ENCODE peak calls at places on chromosome 14, in ten cellular contexts. Y is Panc1, K is body of pancreas, H is astrocyte of the cerebellum, D is A549, Z is foreskin fibroblast, J is AG04450, L is progenitor cell of endocrine pancreas, G is lower lobe of right lung, N is GM20000. A is an unnamed sample.

GRCh38 chr14:76640923-76641395 is 120.3 kb upstream of the VASH1 start:
- DNase-seq in Y (no peak), K (no peak), H (no peak), D (no peak), Z (no peak), J (no peak), L (no peak), G (no peak), N (no peak), A (no peak)

GRCh38 chr14:99260116-99260515 is 11.9 kb downstream of the BCL11B start:
- DNase-seq in Y (no peak), K (no peak), H (no peak), D (no peak), Z (no peak), J (no peak), L (no peak), G (no peak), N (no peak), A (no peak)

GRCh38 chr14:24425704-24426103 is 3.8 kb downstream of the CBLN3 start:
- DNase-seq in Y (no peak), K (no peak), H (no peak), D (no peak), Z (peak; percentile 91), J (no peak), L (no peak), G (no peak), N (no peak), A (no peak)

GRCh38 chr14:105187935-105188524 is 6.9 kb upstream of the NUDT14 start:
- DNase-seq in Y (no peak), K (peak; percentile 70), H (no peak), D (no peak), Z (no peak), J (no peak), L (no peak), G (peak; percentile 76), N (no peak), A (no peak)

GRCh38 chr14:50357124-50357523 is 39.6 kb downstream of the CDKL1 start:
- DNase-seq in Y (no peak), K (no peak), H (no peak), D (no peak), Z (no peak), J (no peak), L (no peak), G (no peak), N (no peak), A (no peak)

GRCh38 chr14:101131451-101131916 is 228.0 kb upstream of the RTL1 start:
- DNase-seq in Y (no peak), K (no peak), H (no peak), D (no peak), Z (no peak), J (no peak), L (no peak), G (no peak), N (no peak), A (no peak)

GRCh38 chr14:81638656-81639055 is 105.0 kb upstream of the SEL1L start:
- DNase-seq in Y (no peak), K (no peak), H (no peak), D (no peak), Z (no peak), J (no peak), L (no peak), G (no peak), N (no peak), A (no peak)

GRCh38 chr14:95510804-95511203 is 5.6 kb downstream of the SYNE3 start:
- DNase-seq in Y (no peak), K (no peak), H (no peak), D (no peak), Z (no peak), J (no peak), L (no peak), G (no peak), N (no peak), A (no peak)

GRCh38 chr14:94423465-94424056 is 29.0 kb downstream of the SERPINA11 start:
- DNase-seq in Y (peak; percentile 10), K (peak; percentile 79), H (peak; percentile 54), D (peak; percentile 61), Z (peak; percentile 81), J (no peak), L (peak; percentile 58), G (peak; percentile 84), N (peak; percentile 58), A (peak; percentile 71)

GRCh38 chr14:78666336-78667056 is 496.3 kb downstream of the NRXN3 start:
- DNase-seq in Y (no peak), K (no peak), H (no peak), D (no peak), Z (no peak), J (no peak), L (no peak), G (no peak), N (no peak), A (no peak)

GRCh38 chr14:59407246-59407615 is 57.9 kb downstream of the GPR135 start:
- DNase-seq in Y (no peak), K (no peak), H (peak; percentile 65), D (no peak), Z (peak; percentile 93), J (peak; percentile 78), L (no peak), G (no peak), N (no peak), A (no peak)

GRCh38 chr14:99188721-99189120 is 83.3 kb downstream of the BCL11B start:
- DNase-seq in Y (no peak), K (no peak), H (no peak), D (no peak), Z (no peak), J (no peak), L (no peak), G (no peak), N (no peak), A (no peak)

GRCh38 chr14:52268191-52269061 is 928 bp downstream of the PTGDR start:
- DNase-seq in Y (no peak), K (no peak), H (no peak), D (no peak), Z (peak; percentile 69), J (no peak), L (no peak), G (no peak), N (no peak), A (no peak)

GRCh38 chr14:63292805-63293204 is 25.9 kb downstream of the GPHB5 start:
- DNase-seq in Y (no peak), K (no peak), H (no peak), D (no peak), Z (no peak), J (no peak), L (no peak), G (no peak), N (no peak), A (no peak)

GRCh38 chr14:61329478-61330051 is 8.2 kb downstream of the PRKCH start:
- DNase-seq in Y (no peak), K (no peak), H (no peak), D (no peak), Z (no peak), J (no peak), L (no peak), G (no peak), N (no peak), A (no peak)

GRCh38 chr14:61326149-61326548 is 4.8 kb downstream of the PRKCH start:
- DNase-seq in Y (no peak), K (no peak), H (no peak), D (no peak), Z (no peak), J (no peak), L (no peak), G (no peak), N (no peak), A (no peak)

GRCh38 chr14:61328629-61329262 is 7.4 kb downstream of the PRKCH start:
- DNase-seq in Y (no peak), K (no peak), H (no peak), D (no peak), Z (no peak), J (no peak), L (no peak), G (no peak), N (no peak), A (no peak)

GRCh38 chr14:61323970-61324369 is 2.6 kb downstream of the PRKCH start:
- DNase-seq in Y (no peak), K (no peak), H (no peak), D (no peak), Z (no peak), J (no peak), L (no peak), G (no peak), N (no peak), A (no peak)

DNA sequence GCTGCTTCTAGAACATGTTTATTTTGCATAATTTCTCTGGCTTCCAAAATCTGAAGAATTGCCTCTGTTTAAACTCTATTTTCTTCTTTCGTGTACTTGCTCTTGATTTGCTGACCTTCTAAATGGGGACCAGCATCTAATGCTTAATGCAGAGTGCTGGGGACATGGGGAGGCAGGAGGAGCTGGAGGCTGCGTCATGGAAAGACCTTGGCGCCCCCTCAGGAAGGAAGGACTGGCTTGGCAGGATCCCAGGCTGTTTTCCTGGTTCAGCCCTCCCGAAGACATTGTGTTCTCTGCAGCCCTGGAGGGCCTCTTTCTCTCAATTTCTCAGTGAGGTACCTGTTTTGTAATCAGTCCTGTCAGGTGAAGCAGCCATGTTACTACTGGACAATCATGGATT is 5.5 kb downstream of the PRKCH start:
- DNase-seq in Y (no peak), K (peak; percentile 56), H (no peak), D (no peak), Z (peak; percentile 13), J (no peak), L (no peak), G (peak; percentile 75), N (no peak), A (no peak)
- TF ChIP-seq CTCF in Y (no peak), K (no peak), H (no peak), D (no peak), Z (no peak), J (no peak), L (no peak), G (no peak), N (no peak), A (no peak)

GRCh38 chr14:102209224-102209966 is 69.7 kb downstream of the WDR20 start:
- DNase-seq in Y (no peak), K (no peak), H (no peak), D (peak; percentile 27), Z (peak; percentile 70), J (no peak), L (no peak), G (no peak), N (no peak), A (no peak)
- TF ChIP-seq CTCF in Y (no peak), K (no peak), H (peak; percentile 47), D (peak; percentile 16), Z (peak; percentile 33), J (peak; percentile 36), L (peak; percentile 40), G (no peak), N (no peak), A (peak; percentile 43)

DNA sequence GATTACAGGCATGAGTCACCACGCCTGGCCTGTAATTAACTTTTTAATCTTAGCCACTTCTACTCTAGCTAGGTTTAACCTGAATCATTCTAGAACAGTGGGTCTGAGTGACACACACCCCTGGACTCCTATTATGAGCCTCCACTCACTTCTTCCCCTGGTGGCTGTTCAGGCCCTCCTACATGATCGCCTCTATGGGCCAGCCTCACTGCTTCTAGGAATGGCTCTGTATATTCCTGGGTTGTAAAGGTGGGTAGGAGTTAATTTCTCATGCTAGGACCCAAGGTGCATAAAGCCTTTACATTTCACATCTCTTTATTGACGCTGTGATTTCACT is 8.0 kb upstream of the RNU6-8 start:
- DNase-seq in Y (no peak), K (no peak), H (no peak), D (no peak), Z (no peak), J (no peak), L (no peak), G (no peak), N (no peak), A (no peak)
- TF ChIP-seq CTCF in Y (no peak), K (no peak), H (no peak), D (no peak), Z (no peak), J (no peak), L (no peak), G (no peak), N (no peak), A (no peak)

GRCh38 chr14:104026024-104026423 is 59.5 kb upstream of the ASPG start:
- DNase-seq in Y (no peak), K (no peak), H (no peak), D (no peak), Z (no peak), J (no peak), L (no peak), G (no peak), N (no peak), A (no peak)
- TF ChIP-seq CTCF in Y (no peak), K (no peak), H (no peak), D (no peak), Z (no peak), J (no peak), L (peak; percentile 32), G (no peak), N (no peak), A (peak; percentile 48)